ENCODE peak calls at places on chromosomes 13 and 19, in nine cellular contexts. T, L, X, M, H, F, K, O and P are unnamed samples.

GRCh38 chr13:91017031-91017668 is 330.3 kb upstream of the MIR17HG start:
- DNase-seq in L (peak; percentile 88), X (peak; percentile 67), T (peak; percentile 66), H (peak; percentile 34), K (peak; percentile 78), O (peak; percentile 52), M (peak; percentile 67), F (peak; percentile 64), P (peak; percentile 44)

GRCh38 chr13:106083620-106084350 is 451.7 kb downstream of the EFNB2 start:
- DNase-seq in M (peak; percentile 18), F (peak; percentile 79), O (peak; percentile 58), H (peak; percentile 46), T (peak; percentile 63), L (no peak), K (peak; percentile 72), X (peak; percentile 49), P (peak; percentile 23)

GRCh38 chr13:87889241-87889640 is 218.1 kb downstream of the SLITRK5 start:
- DNase-seq in F (no peak), X (no peak), T (no peak), L (no peak), H (no peak), O (no peak), M (no peak), K (no peak), P (no peak)

GRCh38 chr13:92842145-92842544 is 384.5 kb upstream of the GPC6 start:
- DNase-seq in X (no peak), F (no peak), M (no peak), L (no peak), O (peak; percentile 70), T (no peak), H (no peak), K (peak; percentile 25), P (no peak)

GRCh38 chr19:9757544-9758501 is 10.7 kb downstream of the ZNF846 start:
- DNase-seq in H (no peak), K (no peak), X (no peak), M (no peak), F (peak; percentile 28), O (peak; percentile 12), T (no peak), L (no peak), P (no peak)

GRCh38 chr13:88656751-88657150 is 985.6 kb downstream of the SLITRK5 start:
- DNase-seq in M (no peak), L (no peak), X (no peak), H (no peak), F (no peak), K (peak; percentile 22), T (no peak), O (no peak), P (no peak)

GRCh38 chr13:110259651-110260050 is 47.3 kb downstream of the COL4A1 start:
- DNase-seq in F (no peak), H (no peak), L (no peak), T (no peak), X (no peak), M (no peak), K (no peak), O (no peak), P (no peak)

GRCh38 chr13:20798027-20798426 is 24.3 kb upstream of the EEF1AKMT1 start:
- DNase-seq in F (no peak), T (no peak), L (no peak), H (no peak), K (no peak), X (no peak), M (no peak), O (no peak), P (no peak)

GRCh38 chr19:34236035-34236793 is 18.1 kb upstream of the GARRE1 start:
- DNase-seq in X (peak; percentile 38), L (no peak), T (no peak), F (no peak), K (no peak), H (no peak), M (no peak), O (peak; percentile 62), P (no peak)

GRCh38 chr19:41223431-41224234 is 4.6 kb downstream of the AXL start:
- DNase-seq in F (peak; percentile 76), M (no peak), O (peak; percentile 91), H (peak; percentile 49), X (peak; percentile 71), L (no peak), K (peak; percentile 92), T (peak; percentile 81), P (no peak)
- TF ChIP-seq EZH2phosphoT487 in F (no peak), M (no peak), O (no peak), H (no peak), X (no peak), L (no peak), K (no peak), T (no peak), P (no peak)

DNA sequence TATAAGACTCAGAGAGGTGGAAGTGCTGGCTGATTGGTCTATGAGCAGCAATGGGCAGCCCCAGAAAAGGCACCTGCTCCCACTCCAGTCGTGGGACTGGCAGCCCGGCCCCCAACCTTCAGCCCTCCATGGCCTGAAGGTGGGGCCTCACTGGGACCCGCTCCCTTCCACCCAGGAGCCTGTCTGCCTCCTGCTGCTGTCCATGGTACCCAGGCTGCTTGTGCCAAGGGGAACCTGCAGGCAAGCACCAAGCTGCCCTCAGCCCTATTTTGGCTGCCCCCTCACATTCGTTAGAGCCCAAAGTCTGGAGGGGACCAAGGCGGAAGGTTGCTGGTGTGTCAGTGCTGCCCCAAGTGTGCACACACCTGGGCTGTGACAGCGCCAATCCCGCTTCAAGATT is 2304.9 kb downstream of the PCDH9 start:
- DNase-seq in F (peak; percentile 38), O (peak; percentile 22), M (no peak), K (peak; percentile 8), L (no peak), X (peak; percentile 43), H (no peak), T (peak; percentile 55), P (no peak)
- TF ChIP-seq EZH2phosphoT487 in F (no peak), O (no peak), M (no peak), K (no peak), L (no peak), X (no peak), H (no peak), T (no peak), P (no peak)

GRCh38 chr13:113152894-113153809 is 5.3 kb upstream of the PROZ start:
- DNase-seq in L (peak; percentile 4), F (peak; percentile 73), M (peak; percentile 65), K (peak; percentile 18), O (peak; percentile 27), X (peak; percentile 71), T (peak; percentile 63), H (no peak), P (no peak)
- TF ChIP-seq EZH2phosphoT487 in L (no peak), F (no peak), M (no peak), K (no peak), O (no peak), X (no peak), T (peak; percentile 72), H (no peak), P (no peak)

DNA sequence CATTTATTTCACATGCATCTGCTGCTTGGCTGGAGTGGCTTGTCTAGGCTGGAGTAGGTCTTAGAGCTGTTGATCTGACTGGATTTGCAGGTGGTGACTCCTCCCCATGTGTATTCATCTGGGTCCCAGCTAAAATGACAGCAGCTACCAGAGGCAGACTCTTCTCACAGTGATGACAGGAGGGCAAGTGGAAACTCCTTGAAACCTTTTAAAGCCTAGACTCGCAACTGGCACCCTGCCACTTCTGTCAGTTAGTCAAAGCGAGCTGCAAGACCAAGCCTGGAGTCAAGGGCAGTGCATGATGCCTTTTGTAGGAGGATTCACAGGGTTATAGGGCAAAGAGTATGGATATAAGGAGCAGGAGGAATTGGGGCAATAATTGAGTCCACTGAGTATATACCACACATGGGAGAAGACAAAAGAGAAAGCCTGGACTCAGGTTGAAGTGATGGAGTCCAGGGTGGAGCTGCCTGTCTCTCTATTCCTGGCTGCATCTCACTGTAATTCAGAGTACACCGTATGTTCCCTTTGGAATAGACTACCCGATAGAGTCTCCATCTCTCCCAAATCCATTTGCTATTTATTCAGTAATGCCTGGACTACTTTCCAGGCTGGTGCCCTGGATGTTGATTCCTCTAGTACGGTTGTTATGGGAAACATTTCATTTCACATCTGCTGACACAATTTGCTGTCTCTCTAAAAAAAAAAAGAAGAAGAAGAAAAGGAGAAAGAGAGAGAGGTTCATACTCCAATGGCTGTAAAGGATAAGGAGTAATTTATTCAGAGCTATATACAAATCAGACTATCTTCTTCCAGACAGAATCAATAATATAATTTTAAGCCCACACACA is 65.5 kb downstream of the TEX26 start:
- DNase-seq in X (no peak), T (no peak), O (no peak), K (no peak), F (no peak), L (no peak), H (no peak), M (peak; percentile 55), P (no peak)
- TF ChIP-seq EZH2phosphoT487 in X (no peak), T (no peak), O (no peak), K (no peak), F (no peak), L (no peak), H (no peak), M (no peak), P (no peak)

GRCh38 chr19:46385636-46386035 is 27.7 kb downstream of the CCDC8 start:
- DNase-seq in X (no peak), L (no peak), H (no peak), O (no peak), K (no peak), T (no peak), F (no peak), M (no peak), P (no peak)
- TF ChIP-seq EZH2phosphoT487 in X (no peak), L (no peak), H (no peak), O (no peak), K (no peak), T (no peak), F (no peak), M (no peak), P (no peak)

DNA sequence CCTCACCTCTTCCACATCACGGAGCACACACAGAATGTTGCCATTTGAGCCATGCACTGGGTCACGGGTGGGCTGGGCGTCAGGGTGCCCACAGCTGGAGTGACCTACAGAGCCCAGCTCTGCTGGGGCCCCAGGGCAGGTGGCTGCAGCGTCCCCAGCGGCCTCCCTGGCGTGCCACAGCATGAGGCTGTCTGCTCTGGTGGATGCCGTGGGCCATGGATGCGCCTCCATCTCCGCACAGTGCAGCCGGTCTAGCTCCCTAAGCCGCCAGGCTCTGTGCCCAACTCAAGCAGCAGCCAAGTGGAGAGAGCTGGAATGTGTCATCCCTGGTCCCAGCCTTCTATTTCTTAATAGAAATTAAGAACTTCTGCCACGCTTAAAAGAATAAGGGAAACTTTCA is 59.1 kb downstream of the ATP11A start:
- DNase-seq in K (no peak), T (no peak), F (no peak), M (no peak), O (peak; percentile 58), L (no peak), H (no peak), X (no peak), P (no peak)
- TF ChIP-seq EZH2phosphoT487 in K (no peak), T (no peak), F (no peak), M (no peak), O (no peak), L (no peak), H (no peak), X (no peak), P (no peak)

DNA sequence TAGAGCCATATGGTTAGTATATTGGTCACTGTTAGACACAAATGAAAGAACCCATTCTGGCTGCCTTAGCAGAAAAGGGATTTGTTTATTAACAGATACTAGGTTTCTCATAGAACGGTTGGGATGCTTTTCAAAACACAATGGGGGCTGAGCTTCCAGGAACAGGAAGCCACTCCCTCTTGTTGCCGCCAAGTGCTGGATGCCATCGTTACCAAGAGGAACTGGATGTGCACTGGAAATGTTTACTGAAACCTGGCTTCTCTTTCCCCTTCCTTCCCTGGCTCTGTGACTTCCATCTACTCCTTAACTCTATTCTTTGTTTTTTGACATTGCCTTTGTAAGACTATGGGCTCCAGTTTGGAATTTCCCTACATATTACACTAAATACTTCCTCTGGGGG is 11.8 kb upstream of the KL start:
- DNase-seq in K (no peak), F (peak; percentile 24), H (no peak), M (no peak), X (no peak), T (no peak), L (no peak), O (peak; percentile 16), P (no peak)
- TF ChIP-seq EZH2phosphoT487 in K (no peak), F (no peak), H (no peak), M (no peak), X (no peak), T (no peak), L (no peak), O (no peak), P (no peak)